ENCODE peak calls at places on chromosome 2, in six cellular contexts. Z is sciatic nerve, X is cortex of kidney, H is PC-9, K is HL-60, S is body of pancreas. U is an unnamed sample.

GRCh38 chr2:11389048-11389413 is 44.6 kb upstream of the ROCK2 start:
- DNase-seq in X (no peak), K (no peak), S (no peak), H (no peak), Z (no peak), U (no peak)

GRCh38 chr2:96869281-96869823 is 528 bp downstream of the SEMA4C start:
- DNase-seq in S (peak), X (no peak), K (no peak), Z (peak), H (peak), U (no peak)

GRCh38 chr2:73235315-73236028 is 1.4 kb downstream of the CCT7 start:
- DNase-seq in S (no peak), X (no peak), K (no peak), Z (no peak), H (no peak), U (peak)

GRCh38 chr2:28228419-28228995 is 164.2 kb upstream of the FOSL2 start:
- DNase-seq in K (no peak), S (no peak), Z (no peak), X (no peak), H (no peak), U (no peak)

GRCh38 chr2:20157606-20157970 is 67.3 kb downstream of the SDC1 start:
- DNase-seq in S (no peak), X (no peak), Z (no peak), H (no peak), K (no peak), U (no peak)

GRCh38 chr2:30484995-30485394 is 37.9 kb downstream of the LCLAT1 start:
- DNase-seq in H (no peak), Z (no peak), S (no peak), K (no peak), X (no peak), U (no peak)

GRCh38 chr2:10204326-10205200 is 82.0 kb downstream of the RRM2 start:
- DNase-seq in S (no peak), H (no peak), K (no peak), Z (no peak), X (no peak), U (no peak)

GRCh38 chr2:70089220-70089945 is 2.1 kb downstream of the PCBP1 start:
- DNase-seq in S (peak), H (peak), K (peak), X (no peak), Z (no peak), U (no peak)

GRCh38 chr2:71452565-71452964 is 796 bp upstream of the DYSF start:
- DNase-seq in H (peak), S (no peak), K (peak), Z (no peak), X (no peak), U (peak)

GRCh38 chr2:233165895-233166661 is 85.4 kb upstream of the ATG16L1 start:
- DNase-seq in X (no peak), S (no peak), H (peak), Z (no peak), K (peak), U (peak)

GRCh38 chr2:122758967-122759366 is 1003.5 kb downstream of the TSN start:
- DNase-seq in H (no peak), X (no peak), S (no peak), Z (no peak), K (no peak), U (no peak)

GRCh38 chr2:218400930-218401833 is 1.5 kb downstream of the CTDSP1 start:
- DNase-seq in S (peak), H (peak), K (no peak), Z (no peak), X (no peak), U (no peak)

GRCh38 chr2:97965146-97965545 is 30.6 kb downstream of the TMEM131 start:
- DNase-seq in S (no peak), X (no peak), K (no peak), H (no peak), Z (no peak), U (no peak)